ENCODE peak calls at places on chromosomes 5 and 9, in ten cellular contexts. F, P, A, C, D, G, O, J, N and U are unnamed samples.

GRCh38 chr5:177357459-177358332 is at the start of gene RGS14:
- DNase-seq in F (no peak), P (peak; percentile 63), A (no peak), C (peak; percentile 69), D (no peak), G (no peak), O (peak; percentile 77), J (peak; percentile 47), N (peak; percentile 51), U (peak; percentile 69)

GRCh38 chr5:149938272-149938671 is 6.3 kb downstream of the PDE6A start:
- DNase-seq in F (no peak), P (no peak), A (no peak), C (no peak), D (no peak), G (no peak), O (no peak), J (peak; percentile 50), N (no peak), U (no peak)

GRCh38 chr9:136643596-136644342 is 18.9 kb upstream of the EGFL7 start:
- DNase-seq in F (no peak), P (no peak), A (no peak), C (no peak), D (no peak), G (no peak), O (no peak), J (no peak), N (no peak), U (no peak)

GRCh38 chr5:10588779-10589447 is 25.0 kb downstream of the ANKRD33B start:
- DNase-seq in F (no peak), P (no peak), A (no peak), C (no peak), D (no peak), G (no peak), O (no peak), J (no peak), N (no peak), U (no peak)

GRCh38 chr9:117092582-117092981 is 322.3 kb downstream of the ASTN2 start:
- DNase-seq in F (no peak), P (no peak), A (peak; percentile 67), C (peak; percentile 23), D (no peak), G (no peak), O (no peak), J (peak; percentile 35), N (no peak), U (no peak)

GRCh38 chr5:139277171-139277570 is 16.4 kb upstream of the MATR3 start:
- DNase-seq in F (no peak), P (no peak), A (no peak), C (no peak), D (no peak), G (no peak), O (no peak), J (no peak), N (no peak), U (no peak)

GRCh38 chr9:13274901-13275641 is 4.4 kb downstream of the MPDZ start:
- DNase-seq in F (no peak), P (no peak), A (no peak), C (peak; percentile 45), D (peak; percentile 40), G (no peak), O (peak; percentile 26), J (peak; percentile 63), N (no peak), U (no peak)

GRCh38 chr9:128750926-128751595 is 20.7 kb downstream of the ZER1 start:
- DNase-seq in F (no peak), P (no peak), A (no peak), C (no peak), D (no peak), G (no peak), O (no peak), J (no peak), N (no peak), U (no peak)

GRCh38 chr5:1318659-1319251 is 23.9 kb upstream of the TERT start:
- DNase-seq in F (no peak), P (no peak), A (peak; percentile 26), C (no peak), D (no peak), G (peak; percentile 33), O (no peak), J (no peak), N (no peak), U (no peak)

GRCh38 chr9:116358251-116358650 is 204.7 kb downstream of the PAPPA start:
- DNase-seq in F (no peak), P (no peak), A (no peak), C (no peak), D (no peak), G (no peak), O (no peak), J (no peak), N (no peak), U (no peak)

GRCh38 chr5:176887252-176887849 is 11.8 kb downstream of the HK3 start:
- DNase-seq in F (no peak), P (no peak), A (no peak), C (no peak), D (no peak), G (peak; percentile 39), O (no peak), J (no peak), N (no peak), U (no peak)

GRCh38 chr5:147303976-147304375 is 69.2 kb downstream of the STK32A start:
- DNase-seq in F (no peak), P (no peak), A (no peak), C (peak; percentile 47), D (no peak), G (no peak), O (no peak), J (peak; percentile 79), N (no peak), U (peak; percentile 61)